ENCODE peak calls at places on chromosomes 12 and 14, in nine cellular contexts. U is AG04450; P is CD4-positive, CD25-positive, alpha-beta regulatory T cell; D is psoas muscle; F is uterus; E is colonic mucosa; O is A549; N is left lung; T is hepatocyte. J is an unnamed sample. For H3K9me3, the result is how much of the 10 kb centered on the place peaks cover.

GRCh38 chr12:104182621-104183378 is 32.8 kb upstream of the TXNRD1 start:
- DNase-seq in F (no peak), E (no peak), P (no peak), O (no peak), N (no peak), T (no peak), U (no peak), D (no peak), J (no peak)

GRCh38 chr14:50091240-50091914 is 25.0 kb downstream of the VCPKMT start:
- DNase-seq in T (no peak), N (no peak), D (no peak), O (no peak), P (no peak), F (no peak), U (no peak), E (no peak), J (no peak)

GRCh38 chr14:30296956-30297405 is 262.0 kb upstream of the G2E3 start:
- DNase-seq in N (no peak), T (no peak), F (no peak), U (no peak), D (no peak), E (no peak), P (no peak), O (no peak), J (no peak)

GRCh38 chr14:23364164-23364571 is 804 bp downstream of the EFS start:
- DNase-seq in E (no peak), U (no peak), P (no peak), T (peak), O (no peak), D (peak), N (no peak), F (peak), J (no peak)

GRCh38 chr12:47905313-47905730 is 528 bp upstream of the VDR start:
- DNase-seq in T (peak), E (peak), N (peak), D (peak), U (no peak), F (peak), P (peak), O (no peak), J (peak)

GRCh38 chr12:1496162-1496925 is 98.0 kb downstream of the FBXL14 start:
- DNase-seq in E (peak), D (peak), F (no peak), N (no peak), U (no peak), P (no peak), O (no peak), T (no peak), J (no peak)

GRCh38 chr12:113874999-113875561 is 91.0 kb downstream of the RBM19 start:
- DNase-seq in E (no peak), F (no peak), U (peak), N (no peak), P (no peak), T (no peak), D (no peak), O (no peak), J (no peak)

GRCh38 chr12:130161261-130162231 is 718 bp upstream of the FZD10 start:
- DNase-seq in N (no peak), E (peak), U (no peak), F (peak), T (peak), O (no peak), D (peak), P (no peak), J (no peak)

GRCh38 chr14:68786491-68787234 is 6.2 kb downstream of the ZFP36L1 start:
- DNase-seq in E (peak), T (peak), N (peak), O (peak), U (no peak), D (no peak), P (no peak), F (no peak), J (no peak)

GRCh38 chr14:82084813-82085212 is 551.2 kb upstream of the SEL1L start:
- DNase-seq in D (no peak), E (no peak), F (no peak), T (no peak), N (no peak), O (no peak), U (no peak), P (no peak), J (no peak)

GRCh38 chr14:37673439-37673838 is 78.0 kb downstream of the TTC6 start:
- DNase-seq in O (no peak), U (no peak), T (no peak), E (no peak), F (no peak), N (no peak), P (no peak), D (no peak), J (no peak)

GRCh38 chr14:69398053-69398817 is at the start of the genes ERH and SLC39A9:
- DNase-seq in N (peak), P (peak), U (peak), T (peak), F (peak), E (peak), D (peak), O (peak), J (peak)

GRCh38 chr14:68820999-68821683 is 28.3 kb upstream of the ZFP36L1 start:
- DNase-seq in N (no peak), F (no peak), U (no peak), O (no peak), D (no peak), T (peak), P (peak), E (no peak), J (no peak)

GRCh38 chr12:107319536-107320030 is 226.2 kb upstream of the CRY1 start:
- DNase-seq in T (peak), F (no peak), D (no peak), N (no peak), U (no peak), O (no peak), E (no peak), P (no peak), J (no peak)

GRCh38 chr14:78088941-78089340 is 81.2 kb upstream of the NRXN3 start:
- DNase-seq in E (no peak), T (no peak), F (no peak), N (no peak), O (no peak), P (no peak), D (peak), U (no peak), J (no peak)

GRCh38 chr12:94261781-94262180 is 113.4 kb downstream of the PLXNC1 start:
- DNase-seq in E (no peak), P (no peak), N (no peak), F (no peak), O (no peak), T (no peak), U (no peak), D (no peak), J (no peak)

GRCh38 chr14:60736494-60736893 is 1.9 kb downstream of the MNAT1 start:
- DNase-seq in P (no peak), N (no peak), D (no peak), O (no peak), U (no peak), E (no peak), F (no peak), T (peak), J (no peak)

GRCh38 chr14:23114669-23115491 is 4.2 kb downstream of the CEBPE start:
- DNase-seq in U (peak), E (no peak), O (peak), P (no peak), T (peak), D (peak), F (no peak), N (peak), J (no peak)

GRCh38 chr14:55707365-55707804 is 127.4 kb downstream of the KTN1 start:
- DNase-seq in N (no peak), D (no peak), E (no peak), F (no peak), U (no peak), T (peak), O (peak), P (no peak), J (no peak)

GRCh38 chr14:74190910-74191575 is 48.2 kb upstream of the VSX2 start:
- DNase-seq in N (no peak), D (no peak), F (no peak), E (no peak), U (no peak), T (no peak), P (no peak), O (no peak), J (no peak)

GRCh38 chr14:64673748-64674147 is 30.5 kb upstream of the PLEKHG3 start:
- DNase-seq in U (no peak), T (no peak), P (no peak), O (no peak), N (no peak), F (no peak), D (no peak), E (no peak), J (peak)

GRCh38 chr14:24368562-24369252 is 723 bp downstream of the NFATC4 start:
- DNase-seq in N (peak), U (no peak), O (no peak), D (peak), P (peak), F (peak), T (peak), E (peak), J (no peak)

GRCh38 chr14:71333705-71334104 is 426.4 kb downstream of the PCNX1 start:
- DNase-seq in O (no peak), U (no peak), T (no peak), D (no peak), N (no peak), F (no peak), E (no peak), P (no peak), J (no peak)

GRCh38 chr12:82625523-82625922 is 61.2 kb upstream of the TMTC2 start:
- DNase-seq in F (no peak), T (no peak), N (no peak), P (no peak), D (no peak), U (no peak), O (no peak), E (no peak), J (no peak)

GRCh38 chr12:62934799-62935674 is at the start of gene PPM1H:
- DNase-seq in U (no peak), O (peak), F (peak), P (no peak), E (peak), N (peak), D (peak), T (peak), J (no peak)

GRCh38 chr12:26821212-26821701 is 11.7 kb downstream of the ITPR2 start:
- DNase-seq in O (no peak), D (no peak), T (no peak), F (no peak), U (no peak), N (no peak), E (no peak), P (no peak), J (no peak)

GRCh38 chr12:65779091-65779642 is 45.1 kb upstream of the HMGA2 start:
- DNase-seq in T (peak), U (no peak), N (no peak), E (no peak), P (no peak), O (no peak), F (no peak), D (no peak), J (no peak)

GRCh38 chr14:77026930-77027537 is 1.5 kb downstream of the IRF2BPL start:
- DNase-seq in F (peak), D (peak), E (no peak), P (peak), O (no peak), U (no peak), T (peak), N (no peak), J (peak)

GRCh38 chr12:106871477-106871876 is 84.2 kb upstream of the TMEM263 start:
- DNase-seq in P (no peak), U (no peak), D (no peak), O (peak), E (no peak), F (no peak), N (no peak), T (no peak), J (no peak)

GRCh38 chr12:52495385-52495784 is 2.3 kb upstream of the KRT6A start:
- DNase-seq in T (peak), D (no peak), N (no peak), O (peak), P (no peak), F (no peak), E (no peak), U (no peak), J (no peak)

GRCh38 chr14:54675236-54676125 is 108.6 kb downstream of the SAMD4A start:
- DNase-seq in O (no peak), F (no peak), N (no peak), E (no peak), U (no peak), D (no peak), P (no peak), T (no peak), J (no peak)

GRCh38 chr12:94041833-94042232 is 106.5 kb upstream of the PLXNC1 start:
- DNase-seq in O (no peak), U (no peak), P (no peak), D (no peak), E (no peak), T (no peak), N (no peak), F (no peak), J (no peak)

GRCh38 chr12:115623764-115624334 is 653.6 kb downstream of the MED13L start:
- DNase-seq in D (peak), T (no peak), N (no peak), O (no peak), U (no peak), F (no peak), P (no peak), E (no peak), J (no peak)

GRCh38 chr12:127127887-127128286 is 1139.1 kb upstream of the TMEM132C start:
- DNase-seq in U (no peak), O (no peak), F (no peak), P (no peak), D (no peak), N (no peak), T (no peak), E (no peak), J (no peak)

GRCh38 chr14:91395998-91396660 is 21.5 kb downstream of the CCDC88C start:
- DNase-seq in N (no peak), U (no peak), F (no peak), O (no peak), T (no peak), P (no peak), D (no peak), E (no peak), J (no peak)

GRCh38 chr12:52442600-52443061 is 8.5 kb upstream of the KRT75 start:
- DNase-seq in D (no peak), N (no peak), P (no peak), E (no peak), T (peak), U (peak), O (peak), F (no peak), J (no peak)

GRCh38 chr12:23262670-23263069 is 637.7 kb downstream of the ETNK1 start:
- DNase-seq in N (no peak), T (no peak), F (no peak), E (no peak), O (no peak), U (no peak), D (no peak), P (no peak), J (no peak)

GRCh38 chr12:133026996-133027395 is 10.3 kb upstream of the ZNF84 start:
- DNase-seq in O (no peak), U (no peak), P (no peak), F (no peak), D (no peak), E (no peak), T (no peak), N (no peak), J (no peak)
- H3K9me3 ChIP-seq in O (half or more), U (under half), P (half or more), F (under half), D (half or more), E (under half), T (under half), N (half or more), J (under half)

GRCh38 chr14:105898482-105899010 is 372.2 kb downstream of the TMEM121 start:
- DNase-seq in T (no peak), F (no peak), O (no peak), P (no peak), E (no peak), U (no peak), N (no peak), D (peak), J (no peak)
- H3K9me3 ChIP-seq in T (under half), F (under half), O (under half), P (under half), E (under half), U (half or more), N (under half), D (under half), J (under half)

GRCh38 chr12:133073836-133074235 is 6.9 kb upstream of the ZNF140 start:
- DNase-seq in T (no peak), U (no peak), E (no peak), D (no peak), O (no peak), F (no peak), N (no peak), P (no peak), J (no peak)
- H3K9me3 ChIP-seq in T (under half), U (half or more), E (under half), D (half or more), O (half or more), F (half or more), N (half or more), P (half or more), J (under half)

GRCh38 chr12:21025656-21026055 is 105.3 kb upstream of the SLCO1B1 start:
- DNase-seq in D (no peak), E (no peak), U (no peak), T (no peak), F (no peak), O (no peak), P (no peak), N (no peak), J (no peak)
- H3K9me3 ChIP-seq in D (under half), E (under half), U (under half), T (under half), F (under half), O (under half), P (under half), N (under half), J (under half)

GRCh38 chr14:84527706-84528105 is 1002.2 kb upstream of the FLRT2 start:
- DNase-seq in F (no peak), D (no peak), N (no peak), E (no peak), T (no peak), O (no peak), U (no peak), P (no peak), J (no peak)
- H3K9me3 ChIP-seq in F (under half), D (under half), N (under half), E (under half), T (under half), O (under half), U (under half), P (under half), J (under half)

GRCh38 chr12:131253376-131254026 is 299.8 kb downstream of the ADGRD1 start:
- DNase-seq in N (no peak), U (no peak), E (no peak), O (no peak), F (no peak), P (no peak), D (no peak), T (no peak), J (no peak)

GRCh38 chr12:131258396-131258795 is 304.7 kb downstream of the ADGRD1 start:
- DNase-seq in D (no peak), N (no peak), E (no peak), F (no peak), P (no peak), T (no peak), O (no peak), U (no peak), J (no peak)

GRCh38 chr12:131250951-131251315 is 297.2 kb downstream of the ADGRD1 start:
- DNase-seq in T (no peak), D (no peak), P (no peak), F (no peak), U (no peak), O (no peak), E (no peak), N (no peak), J (no peak)

GRCh38 chr12:131251336-131252101 is 297.8 kb downstream of the ADGRD1 start:
- DNase-seq in F (no peak), T (no peak), P (no peak), N (no peak), E (no peak), U (no peak), O (no peak), D (no peak), J (no peak)

DNA sequence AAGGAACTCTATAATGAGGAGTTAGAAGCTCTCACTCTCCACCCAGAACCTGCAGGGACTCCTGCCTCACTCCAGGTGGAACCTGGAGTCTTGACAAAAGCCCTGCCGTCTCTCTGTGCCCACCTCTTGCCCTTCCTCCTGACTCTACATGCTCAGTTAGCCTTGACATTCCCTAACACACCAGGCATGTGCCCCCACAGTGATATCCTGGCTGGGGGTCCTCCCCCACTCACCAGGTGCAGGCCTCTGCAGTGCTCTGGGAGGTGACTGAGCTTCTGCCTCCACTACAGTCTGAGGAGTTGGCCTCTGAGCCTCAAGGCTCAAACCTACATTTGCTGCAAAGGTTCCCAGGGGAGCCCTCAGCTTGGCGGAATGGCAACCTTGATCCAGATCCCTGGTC is 300.7 kb downstream of the ADGRD1 start:
- DNase-seq in U (no peak), P (no peak), T (no peak), N (no peak), F (no peak), D (no peak), O (no peak), E (no peak), J (no peak)
- H3K9me3 ChIP-seq in U (half or more), P (under half), T (under half), N (under half), F (under half), D (under half), O (under half), E (under half), J (under half)

GRCh38 chr12:17283563-17283962 is 677.6 kb upstream of the LMO3 start:
- DNase-seq in E (no peak), P (no peak), D (no peak), T (no peak), N (no peak), U (no peak), F (no peak), O (no peak), J (no peak)
- H3K9me3 ChIP-seq in E (under half), P (under half), D (under half), T (under half), N (under half), U (under half), F (under half), O (under half), J (under half)

GRCh38 chr14:105629886-105630215 is 103.5 kb downstream of the TMEM121 start:
- DNase-seq in F (no peak), U (no peak), D (no peak), O (no peak), T (no peak), N (no peak), P (no peak), E (no peak), J (no peak)
- H3K9me3 ChIP-seq in F (under half), U (half or more), D (under half), O (under half), T (under half), N (under half), P (under half), E (under half), J (under half)

DNA sequence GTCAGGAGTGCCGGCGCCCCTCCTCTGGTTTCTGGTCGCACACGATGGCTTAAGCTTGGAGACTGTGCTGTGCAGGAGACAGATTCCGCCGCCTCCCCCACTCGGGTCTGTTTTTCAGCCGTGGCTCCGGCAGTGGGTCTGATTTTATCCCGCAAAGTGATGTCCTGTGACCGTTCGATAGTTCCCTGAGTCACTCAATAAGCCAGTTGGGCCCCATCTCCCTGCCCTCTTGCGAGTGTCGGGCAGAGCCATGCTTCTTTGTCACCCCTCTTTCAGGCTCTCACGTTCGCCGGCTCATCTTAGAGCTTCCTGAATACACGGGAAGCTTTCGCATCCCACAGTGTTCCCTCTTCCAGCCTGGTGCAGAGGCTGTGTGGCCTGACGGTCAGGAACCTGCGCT is 127.8 kb upstream of the RFLNA start:
- DNase-seq in N (no peak), F (no peak), U (no peak), O (no peak), P (no peak), T (no peak), E (no peak), D (no peak), J (no peak)
- H3K9me3 ChIP-seq in N (under half), F (under half), U (under half), O (under half), P (under half), T (under half), E (under half), D (under half), J (under half)

GRCh38 chr14:43313719-43314118 is 1193.4 kb downstream of the FSCB start:
- DNase-seq in F (no peak), N (no peak), D (no peak), O (no peak), U (no peak), T (no peak), P (no peak), E (no peak), J (no peak)

GRCh38 chr14:43306053-43306452 is 1201.0 kb downstream of the FSCB start:
- DNase-seq in N (no peak), F (no peak), U (no peak), T (no peak), E (no peak), D (no peak), O (no peak), P (no peak), J (no peak)

DNA sequence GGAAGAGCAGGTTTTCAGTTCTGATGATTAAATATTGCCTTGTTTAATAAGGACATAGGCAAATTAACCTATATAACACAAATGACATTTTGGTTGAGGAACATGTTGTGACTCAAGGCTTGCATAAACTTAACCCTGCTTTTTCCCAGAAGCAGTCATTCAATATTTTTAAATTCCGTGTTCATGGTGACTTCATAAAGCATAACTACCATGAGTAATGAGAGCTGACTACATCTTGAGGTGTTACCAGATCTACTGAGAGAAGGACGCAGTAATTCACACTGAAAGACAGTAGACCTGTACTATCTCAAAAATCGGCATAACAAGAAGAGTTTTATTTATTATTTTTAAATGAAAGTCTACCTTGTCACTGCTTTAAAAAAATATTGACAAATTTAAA is 1198.7 kb downstream of the FSCB start:
- DNase-seq in T (no peak), D (no peak), O (no peak), F (no peak), E (no peak), U (no peak), P (no peak), N (no peak), J (no peak)
- H3K9me3 ChIP-seq in T (under half), D (under half), O (under half), F (under half), E (under half), U (under half), P (under half), N (under half), J (under half)